ENCODE peak calls at places on chromosome 1, in five cellular contexts. M, C, O, J and U are unnamed samples.

GRCh38 chr1:54372978-54373377 is 33.2 kb downstream of the SSBP3 start:
- DNase-seq in J (no peak), C (no peak), O (peak), M (no peak), U (no peak)

GRCh38 chr1:111192643-111193519 is 7.6 kb downstream of the DENND2D start:
- DNase-seq in J (no peak), O (no peak), C (peak), M (no peak), U (no peak)

GRCh38 chr1:17521946-17522612 is 17.4 kb upstream of the ARHGEF10L start:
- DNase-seq in C (no peak), O (no peak), J (no peak), M (no peak), U (no peak)

GRCh38 chr1:26694597-26695416 is 1.0 kb upstream of the ARID1A start:
- DNase-seq in O (peak), C (no peak), J (no peak), M (no peak), U (no peak)

GRCh38 chr1:48530727-48531351 is 58.8 kb upstream of the SPATA6 start:
- DNase-seq in C (peak), M (peak), O (peak), J (peak), U (peak)

GRCh38 chr1:89725016-89725380 is 92.1 kb downstream of the LRRC8C start:
- DNase-seq in O (no peak), J (peak), M (no peak), C (peak), U (no peak)

GRCh38 chr1:16614361-16615252 is 1.2 kb upstream of the NBPF1 start:
- DNase-seq in M (peak), J (no peak), C (no peak), O (peak), U (no peak)

GRCh38 chr1:10943991-10944730 is 68.3 kb upstream of the TARDBP start:
- DNase-seq in C (peak), M (no peak), O (no peak), J (peak), U (no peak)

GRCh38 chr1:81920245-81920740 is 119.6 kb downstream of the ADGRL2 start:
- DNase-seq in M (peak), J (peak), C (peak), O (no peak), U (no peak)

GRCh38 chr1:217590598-217590997 is 40.3 kb downstream of the GPATCH2 start:
- DNase-seq in O (no peak), C (no peak), J (no peak), M (no peak), U (no peak)
- TF ChIP-seq CTCF in O (no peak), C (no peak), J (no peak), M (no peak), U (no peak)

GRCh38 chr1:93631626-93632365 is 49.8 kb downstream of the BCAR3 start:
- DNase-seq in J (peak), C (no peak), O (peak), M (no peak), U (no peak)
- TF ChIP-seq CTCF in J (peak), C (peak), O (peak), M (peak), U (peak)

GRCh38 chr1:112743174-112744018 is 28.3 kb upstream of the PPM1J start:
- DNase-seq in O (no peak), M (no peak), C (peak), J (no peak), U (no peak)

GRCh38 chr1:112748396-112748795 is 33.3 kb upstream of the PPM1J start:
- DNase-seq in J (no peak), O (no peak), C (no peak), M (no peak), U (no peak)

DNA sequence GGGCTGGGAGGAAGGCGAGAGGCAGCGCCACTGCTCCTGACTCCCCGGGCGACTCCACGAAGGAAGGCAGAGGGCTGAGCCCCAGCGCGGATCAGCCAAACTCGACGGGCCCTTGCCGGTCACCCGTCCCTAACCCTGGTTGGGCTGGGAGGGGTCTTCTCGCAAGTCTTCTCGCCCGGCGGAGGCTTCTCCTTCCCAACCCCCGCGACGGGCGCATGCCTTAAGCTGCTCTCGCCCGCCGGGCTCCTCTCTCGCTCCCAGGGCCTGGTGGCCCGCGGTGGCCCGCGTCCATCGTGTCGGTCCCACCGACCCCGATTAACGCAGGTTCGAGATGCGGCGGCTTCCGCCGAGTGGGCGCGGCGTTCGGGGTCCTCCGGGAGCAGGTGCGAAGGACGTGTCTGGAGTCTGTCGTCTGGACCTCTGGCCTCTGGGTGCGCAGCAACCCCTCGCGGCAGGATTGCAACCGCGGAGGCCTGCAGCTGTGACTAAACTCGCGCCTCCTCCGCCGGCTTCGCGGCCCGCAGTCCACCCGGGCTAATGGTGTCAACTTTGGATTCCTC is 29.0 kb upstream of the PPM1J start:
- DNase-seq in J (peak), M (no peak), C (peak), O (no peak), U (no peak)
- TF ChIP-seq CTCF in J (peak), M (no peak), C (peak), O (no peak), U (no peak)

DNA sequence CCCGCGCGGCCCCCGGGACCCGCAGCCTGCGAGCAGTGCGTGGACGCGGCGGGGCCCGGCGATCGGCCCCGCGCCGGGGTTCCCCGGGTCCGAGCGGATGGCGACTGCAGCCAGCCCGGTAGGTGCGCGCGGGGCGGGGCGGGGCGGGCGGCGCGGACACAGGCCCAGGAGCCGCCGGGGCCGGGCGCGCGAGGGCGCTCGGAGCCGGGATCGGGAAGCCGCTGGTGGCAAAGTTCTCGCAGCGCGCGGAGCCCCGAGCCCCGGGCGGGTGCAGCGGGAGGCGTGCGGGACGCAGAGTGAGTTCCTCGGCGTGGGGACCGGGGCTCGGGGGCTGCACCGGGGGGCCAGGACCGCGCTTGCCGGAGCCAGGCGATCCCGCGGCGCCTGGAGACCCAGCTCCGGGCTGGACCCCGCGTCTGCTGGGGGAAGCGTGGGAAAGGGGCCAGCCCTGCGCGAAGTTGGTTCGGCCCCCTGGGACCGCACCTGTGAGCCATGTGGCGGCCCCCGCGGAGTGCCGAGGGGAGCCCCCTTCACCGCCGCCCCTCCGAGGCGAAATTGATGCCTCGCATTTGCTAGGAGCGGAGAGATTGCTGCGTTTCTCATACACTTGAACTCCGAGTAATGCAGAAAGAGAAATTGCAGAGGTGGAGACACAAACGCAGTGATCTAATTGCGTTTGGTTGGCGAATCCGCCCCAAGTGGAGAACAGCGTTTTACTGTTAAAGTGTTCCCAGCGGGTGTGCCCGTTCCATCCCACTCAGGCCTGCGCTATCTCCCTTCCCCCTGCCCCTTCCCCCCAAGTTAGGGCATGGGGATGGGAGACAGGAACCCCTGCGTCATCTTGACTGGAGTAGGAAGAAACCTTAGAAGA is 228.9 kb upstream of the TMEM51 start:
- DNase-seq in C (peak), J (peak), M (peak), O (peak), U (no peak)
- TF ChIP-seq CTCF in C (no peak), J (no peak), M (no peak), O (no peak), U (no peak)